ENCODE peak calls at places on chromosomes 6 and 20, in six cellular contexts. R, G, M, A, V and F are unnamed samples.

GRCh38 chr20:60139663-60140446 is 181.6 kb downstream of the CDH26 start:
- ATAC-seq in V (peak; percentile 66), R (no peak), G (no peak), M (no peak), A (peak; percentile 71), F (no peak)

GRCh38 chr20:19911810-19912382 is 105.3 kb upstream of the NAA20 start:
- ATAC-seq in G (no peak), R (no peak), V (no peak), M (no peak), A (no peak), F (no peak)

GRCh38 chr20:45971425-45971674 is 653 bp downstream of the ZNF335 start:
- ATAC-seq in M (peak; percentile 5), A (no peak), R (peak; percentile 29), V (no peak), G (no peak), F (no peak)

GRCh38 chr6:163531122-163531521 is 116.6 kb downstream of the QKI start:
- ATAC-seq in R (no peak), A (peak; percentile 18), M (no peak), G (peak; percentile 30), V (peak; percentile 12), F (no peak)

GRCh38 chr6:38350220-38350619 is 289.5 kb downstream of the BTBD9 start:
- ATAC-seq in V (no peak), M (no peak), G (no peak), R (no peak), A (no peak), F (no peak)

GRCh38 chr20:50886184-50886790 is 45.0 kb downstream of the ADNP start:
- ATAC-seq in R (no peak), M (no peak), A (no peak), V (peak; percentile 9), G (no peak), F (no peak)

GRCh38 chr20:56316483-56316882 is 42.3 kb upstream of the FAM210B start:
- ATAC-seq in G (no peak), R (no peak), M (no peak), V (no peak), A (no peak), F (no peak)

GRCh38 chr20:5919634-5920544 is 30.4 kb downstream of the TRMT6 start:
- ATAC-seq in G (no peak), A (no peak), V (no peak), M (peak; percentile 77), R (peak; percentile 18), F (peak; percentile 44)

GRCh38 chr20:63882257-63883208 is 12.4 kb upstream of the DNAJC5 start:
- ATAC-seq in M (no peak), V (no peak), G (no peak), R (no peak), A (no peak), F (no peak)

GRCh38 chr6:6924708-6925107 is 183.1 kb upstream of the RREB1 start:
- ATAC-seq in M (no peak), V (no peak), R (no peak), G (no peak), A (no peak), F (no peak)

GRCh38 chr6:63805808-63806572 is 170.4 kb downstream of the PHF3 start:
- ATAC-seq in R (no peak), G (peak; percentile 85), V (peak; percentile 54), A (peak; percentile 75), M (no peak), F (peak; percentile 68)

GRCh38 chr6:128648022-128648598 is 127.7 kb upstream of the PTPRK start:
- ATAC-seq in G (no peak), V (peak; percentile 90), R (no peak), A (peak; percentile 91), M (no peak), F (no peak)

GRCh38 chr6:151430886-151431285 is 21.0 kb downstream of the RMND1 start:
- ATAC-seq in A (no peak), M (no peak), R (no peak), G (no peak), V (no peak), F (peak; percentile 37)

GRCh38 chr6:74050921-74051320 is 354.9 kb downstream of the CD109 start:
- ATAC-seq in A (no peak), R (no peak), G (no peak), V (no peak), M (no peak), F (no peak)

GRCh38 chr20:61912665-61913422 is 152.8 kb downstream of the TAF4 start:
- ATAC-seq in R (peak; percentile 70), V (no peak), A (no peak), M (peak; percentile 65), G (no peak), F (no peak)

GRCh38 chr6:75272145-75272840 is 12.3 kb downstream of the TMEM30A start:
- ATAC-seq in R (no peak), G (no peak), M (no peak), V (no peak), A (no peak), F (no peak)